ENCODE peak calls at places on chromosomes 2 and 18, in four cellular contexts. V, U, L and S are unnamed samples.

GRCh38 chr2:120783371-120783791 is 47.7 kb downstream of the GLI2 start:
- DNase-seq in U (peak; percentile 69), L (no peak), V (no peak), S (no peak)

GRCh38 chr2:217289909-217290283 is 430.0 kb upstream of the TNP1 start:
- DNase-seq in L (peak; percentile 32), V (no peak), U (peak; percentile 69), S (no peak)

GRCh38 chr2:120161190-120161589 is 62.0 kb downstream of the TMEM185B start:
- DNase-seq in U (peak; percentile 52), V (no peak), L (no peak), S (no peak)

GRCh38 chr18:27124196-27124595 is 60.9 kb downstream of the CHST9 start:
- DNase-seq in U (no peak), V (no peak), L (no peak), S (no peak)

GRCh38 chr18:66168834-66169233 is 418.0 kb downstream of the CDH7 start:
- DNase-seq in V (no peak), U (no peak), L (no peak), S (no peak)

GRCh38 chr2:18378020-18378653 is 182.3 kb downstream of the RDH14 start:
- DNase-seq in L (peak; percentile 56), V (peak; percentile 35), U (peak; percentile 49), S (peak; percentile 21)

GRCh38 chr2:54604771-54605350 is 118.6 kb upstream of the EML6 start:
- DNase-seq in U (no peak), V (no peak), L (no peak), S (no peak)

GRCh38 chr2:198471291-198471690 is 666.9 kb downstream of the PLCL1 start:
- DNase-seq in U (no peak), L (no peak), V (no peak), S (no peak)

GRCh38 chr2:33317369-33318015 is 159.0 kb upstream of the RASGRP3 start:
- DNase-seq in U (no peak), V (no peak), L (no peak), S (no peak)

GRCh38 chr2:20490300-20491181 is 43.7 kb downstream of the RHOB start:
- DNase-seq in L (no peak), U (peak; percentile 72), V (no peak), S (no peak)

GRCh38 chr2:182496596-182496995 is 69.8 kb upstream of the PDE1A start:
- DNase-seq in U (no peak), V (peak; percentile 39), L (no peak), S (peak; percentile 59)

GRCh38 chr2:190517468-190517867 is 17.1 kb downstream of the NEMP2 start:
- DNase-seq in L (no peak), V (no peak), U (no peak), S (no peak)

GRCh38 chr2:231563378-231563961 is 29.2 kb upstream of the TEX44 start:
- DNase-seq in V (peak; percentile 86), U (peak; percentile 57), L (peak; percentile 51), S (peak; percentile 79)

GRCh38 chr2:234953116-234954031 is 1.6 kb downstream of the SH3BP4 start:
- DNase-seq in L (no peak), V (no peak), U (no peak), S (peak; percentile 83)

GRCh38 chr2:58358024-58358423 is 116.9 kb upstream of the FANCL start:
- DNase-seq in V (no peak), L (no peak), U (no peak), S (no peak)

GRCh38 chr2:210997373-210997772 is 441.0 kb downstream of the CPS1 start:
- DNase-seq in U (no peak), L (no peak), V (no peak), S (no peak)

GRCh38 chr2:110759411-110759810 is 27.0 kb downstream of the ACOXL start:
- DNase-seq in V (no peak), L (no peak), U (no peak), S (no peak)

GRCh38 chr2:45759310-45759851 is 107.9 kb downstream of the PRKCE start:
- DNase-seq in L (no peak), V (no peak), U (peak; percentile 87), S (no peak)

GRCh38 chr18:69469444-69469919 is 68.8 kb downstream of the DOK6 start:
- DNase-seq in V (peak; percentile 63), U (no peak), L (no peak), S (peak; percentile 11)

DNA sequence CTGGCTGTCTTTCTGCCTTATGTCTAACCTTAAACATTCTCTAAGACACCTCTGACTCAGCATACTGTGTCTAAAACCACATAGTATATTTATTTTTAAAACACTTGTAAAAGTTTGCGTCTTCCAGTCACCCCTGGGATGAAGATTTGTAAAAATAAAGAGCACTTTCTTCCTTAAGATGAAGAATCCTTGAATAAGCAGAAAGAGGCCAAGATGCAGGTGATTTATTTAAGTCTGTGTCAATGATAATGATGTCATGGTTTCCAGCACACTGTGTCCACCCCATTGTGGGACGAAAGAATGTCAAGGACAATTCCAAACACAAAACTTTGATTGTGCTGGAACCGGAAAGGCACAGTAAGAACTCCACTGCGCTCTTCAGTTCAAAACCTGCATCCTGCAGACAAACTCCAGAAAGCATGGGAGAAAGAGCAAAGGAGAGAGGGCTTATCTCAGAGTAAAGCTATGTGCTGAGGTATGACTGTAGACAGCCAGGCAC is 92.9 kb downstream of the ZEB2 start:
- DNase-seq in V (no peak), L (no peak), U (peak; percentile 89), S (no peak)
- H3K9ac ChIP-seq in V (no peak overlapping the region), L (no peak overlapping the region), U (no peak overlapping the region), S (no peak overlapping the region)

GRCh38 chr18:33745396-33745795 is 167.4 kb downstream of the ASXL3 start:
- DNase-seq in L (no peak), V (no peak), U (no peak), S (no peak)
- H2BK5ac ChIP-seq in L (no peak overlapping the region), V (no peak overlapping the region), U (no peak overlapping the region), S (no peak overlapping the region)

GRCh38 chr2:56210291-56210690 is 26.5 kb downstream of the CCDC85A start:
- DNase-seq in V (no peak), U (no peak), L (no peak), S (peak; percentile 52)
- H3K9ac ChIP-seq in V (no peak overlapping the region), U (no peak overlapping the region), L (no peak overlapping the region), S (no peak overlapping the region)

DNA sequence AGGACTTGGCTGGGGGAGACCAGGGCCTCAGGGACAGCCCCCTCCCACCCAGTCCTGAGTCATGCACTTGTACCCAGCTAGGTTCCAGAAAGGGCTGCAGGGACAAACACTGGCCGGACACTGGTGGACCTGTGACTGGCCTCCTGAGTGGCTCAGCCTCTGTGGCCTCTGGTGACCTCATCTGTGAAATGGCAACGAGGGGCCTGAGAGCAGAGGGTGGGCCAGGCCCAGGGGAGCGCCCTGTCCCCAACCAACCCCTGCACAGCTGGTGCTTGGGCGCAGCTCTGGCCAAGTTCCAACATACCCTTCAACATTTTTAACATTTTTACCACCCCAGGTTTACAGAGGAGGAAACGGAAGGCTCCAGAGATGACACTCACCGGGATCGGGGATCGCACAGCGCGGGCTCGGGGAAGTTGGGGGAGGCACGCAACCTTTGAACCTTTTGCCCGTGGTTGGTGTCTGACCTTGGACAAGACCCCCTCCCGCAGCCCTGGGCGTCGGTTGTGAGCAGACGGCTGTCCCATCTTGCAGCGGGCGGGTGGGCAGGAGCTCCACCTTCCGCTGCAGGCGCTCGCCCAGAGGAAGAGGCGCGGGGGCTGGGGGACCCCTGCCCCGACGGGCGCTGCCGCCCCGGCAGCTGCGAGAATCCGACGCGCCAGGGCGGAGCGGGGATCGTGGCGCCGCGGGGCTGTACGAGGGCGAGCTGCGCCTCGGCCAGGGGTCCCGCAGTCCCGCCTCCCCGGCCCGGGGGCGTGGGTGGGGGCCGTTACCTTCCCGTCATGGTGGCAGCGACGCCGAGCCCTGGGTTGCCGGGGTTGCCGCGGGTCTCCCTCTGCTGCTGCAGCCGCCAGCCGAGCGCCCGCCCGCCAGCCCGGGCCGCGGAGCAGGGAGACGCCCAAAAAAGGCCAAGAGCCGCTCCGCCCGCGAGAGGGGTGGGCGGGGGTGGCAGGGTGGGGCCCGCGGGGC is 805 bp downstream of the LIMS2 start:
- DNase-seq in U (no peak), L (no peak), V (peak; percentile 35), S (peak; percentile 41)
- H2BK5ac ChIP-seq in U (peak overlapping the region; percentile 31), L (no peak overlapping the region), V (no peak overlapping the region), S (no peak overlapping the region)

DNA sequence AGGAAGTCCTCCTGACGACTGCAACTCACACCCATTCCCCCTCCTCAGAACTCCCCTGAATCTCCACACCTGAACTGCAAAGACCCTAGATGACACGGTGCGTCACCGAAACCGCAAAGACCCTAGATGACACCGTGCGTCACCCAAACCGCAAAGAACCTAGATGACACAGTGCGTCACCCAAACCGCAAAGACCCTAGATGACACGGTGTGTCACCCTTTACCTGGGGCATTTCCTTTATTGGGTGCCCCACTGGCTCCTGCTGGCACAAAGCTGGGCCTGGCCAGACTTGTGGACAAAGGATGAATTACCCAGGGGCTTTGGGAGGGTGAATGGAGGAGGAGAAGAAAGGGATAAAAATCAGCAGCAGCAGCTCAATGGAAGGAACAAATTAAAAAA is 123.8 kb downstream of the CELF4 start:
- DNase-seq in L (no peak), V (no peak), U (no peak), S (no peak)
- H3K9ac ChIP-seq in L (no peak overlapping the region), V (no peak overlapping the region), U (no peak overlapping the region), S (no peak overlapping the region)

DNA sequence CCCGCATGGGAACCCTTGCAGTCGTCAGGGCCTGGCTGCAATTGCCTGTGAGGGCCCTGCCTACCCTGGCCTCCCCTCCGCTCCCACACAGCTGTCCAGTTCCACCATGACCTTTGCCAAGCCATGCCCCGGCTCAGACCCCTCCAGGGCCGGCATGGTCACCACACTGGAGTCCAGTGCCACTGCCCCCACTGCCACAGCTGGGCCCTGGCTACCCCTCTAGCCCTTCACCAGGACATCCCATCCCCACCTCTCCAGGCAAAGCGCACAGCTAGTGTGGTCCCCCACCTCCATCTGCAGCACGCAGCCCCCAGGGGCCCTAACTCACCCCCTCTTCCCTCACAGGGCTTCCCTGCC is 70.3 kb upstream of the SMAD7 start:
- DNase-seq in V (no peak), L (no peak), U (no peak), S (no peak)
- H2BK5ac ChIP-seq in V (no peak overlapping the region), L (peak overlapping the region; percentile 72), U (no peak overlapping the region), S (peak overlapping the region; percentile 77)

GRCh38 chr2:37356299-37356698 is 11.9 kb downstream of the QPCT start:
- DNase-seq in U (no peak), L (no peak), V (no peak), S (no peak)
- H3K9ac ChIP-seq in U (no peak overlapping the region), L (no peak overlapping the region), V (no peak overlapping the region), S (no peak overlapping the region)

GRCh38 chr2:237444026-237444425 is 30.1 kb upstream of the COL6A3 start:
- DNase-seq in U (no peak), L (no peak), V (no peak), S (no peak)

GRCh38 chr2:237448171-237448570 is 34.2 kb upstream of the COL6A3 start:
- DNase-seq in L (no peak), V (no peak), U (no peak), S (no peak)

GRCh38 chr2:237445611-237446332 is 31.8 kb upstream of the COL6A3 start:
- DNase-seq in V (no peak), L (no peak), U (no peak), S (no peak)

GRCh38 chr2:237447496-237447895 is 33.5 kb upstream of the COL6A3 start:
- DNase-seq in U (no peak), L (no peak), V (no peak), S (no peak)

DNA sequence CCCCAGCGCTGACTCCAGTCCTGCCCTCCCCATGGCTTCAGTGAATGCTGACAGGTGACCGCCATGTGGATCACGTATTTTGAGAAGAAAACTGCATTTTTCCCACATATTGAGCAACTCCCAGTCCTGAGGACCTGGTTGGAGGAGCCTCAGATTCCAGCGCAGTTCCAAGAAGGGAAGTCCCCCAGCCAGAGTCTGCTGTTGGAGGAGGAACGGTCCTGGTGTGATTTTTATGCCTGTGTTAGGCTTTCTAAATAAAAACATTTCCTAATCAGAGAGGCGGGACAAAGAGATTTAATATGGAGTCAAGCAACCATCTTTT is 32.3 kb upstream of the COL6A3 start:
- DNase-seq in L (no peak), V (no peak), U (no peak), S (peak; percentile 82)
- H2BK5ac ChIP-seq in L (no peak overlapping the region), V (no peak overlapping the region), U (no peak overlapping the region), S (no peak overlapping the region)